ENCODE peak calls at places on chromosomes 7 and 10, in ten cellular contexts. M is HCT116, G is Right ventricle myocardium superior, R is tibial nerve, C is fibroblast of villous mesenchyme, H is posterior cingulate gyrus, F is tibial artery, L is BJ, E is A549, Y is nucleus accumbens. I is an unnamed sample.

GRCh38 chr7:17988136-17988535 is 39.5 kb downstream of the PRPS1L1 start:
- DNase-seq in G (no peak), F (no peak), C (no peak), R (no peak), M (no peak), L (no peak), Y (no peak), E (no peak), H (no peak), I (no peak)

GRCh38 chr10:102509387-102509786 is 5.6 kb downstream of the SUFU start:
- DNase-seq in M (no peak), R (no peak), F (peak), E (no peak), Y (no peak), H (no peak), G (no peak), L (peak), C (peak), I (no peak)

GRCh38 chr10:132037676-132037975 is 28.1 kb upstream of the JAKMIP3 start:
- DNase-seq in H (no peak), F (no peak), G (no peak), M (no peak), Y (no peak), E (no peak), R (no peak), L (no peak), C (no peak), I (no peak)

GRCh38 chr7:106775552-106775936 is 89.5 kb upstream of the PIK3CG start:
- DNase-seq in Y (no peak), R (no peak), G (no peak), F (no peak), C (peak), E (peak), L (peak), H (no peak), M (peak), I (no peak)

GRCh38 chr7:42351313-42351935 is 114.4 kb upstream of the GLI3 start:
- DNase-seq in H (no peak), G (no peak), C (peak), F (no peak), R (no peak), M (no peak), E (no peak), L (peak), Y (no peak), I (no peak)

GRCh38 chr7:43612599-43613589 is 30.0 kb downstream of the STK17A start:
- DNase-seq in L (peak), C (peak), F (no peak), Y (no peak), E (no peak), R (no peak), H (no peak), M (no peak), G (no peak), I (no peak)

GRCh38 chr10:132392811-132393694 is 3.9 kb upstream of the PWWP2B start:
- DNase-seq in G (peak), L (no peak), C (peak), M (no peak), E (no peak), H (peak), Y (no peak), F (peak), R (no peak), I (no peak)

GRCh38 chr7:28986723-28987122 is 28.6 kb upstream of the TRIL start:
- DNase-seq in G (no peak), E (no peak), R (no peak), C (peak), Y (no peak), M (no peak), F (no peak), H (no peak), L (peak), I (no peak)

GRCh38 chr10:110206988-110207804 is at the start of gene MXI1:
- DNase-seq in F (peak), C (peak), L (no peak), M (peak), Y (peak), E (peak), G (peak), R (peak), H (peak), I (peak)

GRCh38 chr7:110407706-110408105 is 683.2 kb upstream of the LRRN3 start:
- DNase-seq in M (no peak), F (no peak), L (no peak), H (no peak), C (peak), R (no peak), E (no peak), G (no peak), Y (no peak), I (no peak)

GRCh38 chr10:12906051-12906541 is 95.4 kb downstream of the CCDC3 start:
- DNase-seq in L (no peak), F (peak), E (no peak), C (no peak), Y (no peak), M (no peak), R (no peak), H (no peak), G (peak), I (no peak)

GRCh38 chr7:155497149-155497901 is 39.4 kb downstream of the EN2 start:
- DNase-seq in L (no peak), H (no peak), M (no peak), G (no peak), R (no peak), E (no peak), F (no peak), C (no peak), Y (no peak), I (no peak)

GRCh38 chr7:136086712-136087111 is 109.6 kb upstream of the MTPN start:
- DNase-seq in G (peak), R (peak), L (peak), Y (peak), C (peak), E (peak), H (no peak), F (peak), M (peak), I (peak)

GRCh38 chr7:157523766-157524421 is 187.1 kb downstream of the DNAJB6 start:
- DNase-seq in L (no peak), F (peak), C (no peak), R (no peak), Y (no peak), M (no peak), G (no peak), H (no peak), E (no peak), I (no peak)

GRCh38 chr10:128000660-128001059 is 93.8 kb downstream of the PTPRE start:
- DNase-seq in M (no peak), L (no peak), E (no peak), Y (no peak), G (peak), F (no peak), R (no peak), C (peak), H (no peak), I (no peak)

GRCh38 chr10:86286591-86287421 is 79.8 kb downstream of the GRID1 start:
- DNase-seq in R (no peak), C (no peak), H (no peak), F (peak), G (no peak), Y (no peak), M (no peak), L (no peak), E (no peak), I (no peak)

GRCh38 chr7:155867734-155868400 is 55.6 kb upstream of the SHH start:
- DNase-seq in M (no peak), G (no peak), L (no peak), Y (no peak), C (no peak), E (no peak), H (no peak), F (peak), R (no peak), I (peak)

GRCh38 chr7:139114018-139114417 is 4.5 kb upstream of the ZC3HAV1 start:
- DNase-seq in M (no peak), L (no peak), C (no peak), R (no peak), F (no peak), G (no peak), Y (no peak), E (no peak), H (no peak), I (no peak)

GRCh38 chr10:3193751-3194150 is 21.2 kb upstream of the PITRM1 start:
- DNase-seq in R (no peak), G (no peak), F (no peak), E (no peak), M (no peak), L (no peak), H (no peak), Y (no peak), C (no peak), I (no peak)

GRCh38 chr7:69804962-69805361 is 206.7 kb downstream of the AUTS2 start:
- DNase-seq in G (no peak), Y (no peak), H (no peak), F (no peak), L (no peak), C (no peak), M (no peak), R (no peak), E (no peak), I (no peak)

GRCh38 chr7:149564340-149565095 is 66.9 kb upstream of the ZNF746 start:
- DNase-seq in H (no peak), L (no peak), C (no peak), M (no peak), Y (no peak), E (no peak), R (no peak), F (no peak), G (no peak), I (no peak)